ENCODE peak calls at places on chromosome 3, in nine cellular contexts. Z is NCI-H187, N is progenitor cell of endocrine pancreas, S is ELF-1, J is SJSA1, D is dermis blood vessel endothelial cell, C is GF-D8, O is activated gamma-delta T cell treated with Interleukin-2 at 50 U/mL for 16 hours, E is dorsolateral prefrontal cortex. R is an unnamed sample.

GRCh38 chr3:133506215-133506901 is 67.1 kb upstream of the CDV3 start:
- DNase-seq in Z (no peak), N (no peak), S (no peak), J (no peak), D (peak), C (no peak), O (no peak), E (no peak), R (no peak)

GRCh38 chr3:153215971-153216370 is 53.9 kb downstream of the RAP2B start:
- DNase-seq in Z (no peak), N (no peak), S (no peak), J (no peak), D (peak), C (no peak), O (no peak), E (no peak), R (no peak)

GRCh38 chr3:114624047-114624445 is 330.2 kb downstream of the TIGIT start:
- DNase-seq in Z (no peak), N (no peak), S (peak), J (peak), D (peak), C (no peak), O (no peak), E (no peak), R (no peak)

GRCh38 chr3:11719406-11720219 is 75.9 kb upstream of the VGLL4 start:
- DNase-seq in Z (peak), N (peak), S (peak), J (peak), D (peak), C (peak), O (peak), E (peak), R (no peak)

GRCh38 chr3:37402351-37402750 is 228.0 kb upstream of the LRRFIP2 start:
- DNase-seq in Z (no peak), N (no peak), S (no peak), J (no peak), D (no peak), C (no peak), O (no peak), E (no peak), R (no peak)

GRCh38 chr3:128348805-128349531 is 117.7 kb downstream of the DNAJB8 start:
- DNase-seq in Z (no peak), N (no peak), S (peak), J (no peak), D (peak), C (peak), O (no peak), E (no peak), R (no peak)

GRCh38 chr3:49277357-49277723 is 308 bp upstream of the C3orf62 start:
- DNase-seq in Z (no peak), N (no peak), S (no peak), J (peak), D (peak), C (no peak), O (no peak), E (no peak), R (no peak)

GRCh38 chr3:60779637-60780036 is 471.6 kb downstream of the FHIT start:
- DNase-seq in Z (no peak), N (no peak), S (no peak), J (no peak), D (no peak), C (no peak), O (no peak), E (no peak), R (no peak)

GRCh38 chr3:130576571-130577266 is 59.7 kb downstream of the COL6A6 start:
- DNase-seq in Z (no peak), N (no peak), S (no peak), J (no peak), D (no peak), C (no peak), O (no peak), E (no peak), R (no peak)

GRCh38 chr3:46112296-46112695 is 85.0 kb upstream of the XCR1 start:
- DNase-seq in Z (no peak), N (no peak), S (no peak), J (no peak), D (no peak), C (no peak), O (no peak), E (no peak), R (no peak)

R was measured in D721Med.